ENCODE peak calls at places on chromosomes 5 and 9, in nine cellular contexts. K is mammary epithelial cell, R is epithelial cell of esophagus, O is adrenal gland, U is A549, L is cardiac muscle cell, W is AG09309, M is bronchial epithelial cell, E is K562. F is an unnamed sample.

GRCh38 chr9:4538621-4539020 is 48.4 kb downstream of the SLC1A1 start:
- DNase-seq in K (no peak), R (no peak), O (no peak), U (no peak), L (no peak), W (no peak), M (no peak), E (no peak), F (no peak)

GRCh38 chr9:18442629-18443491 is 31.1 kb upstream of the ADAMTSL1 start:
- DNase-seq in K (peak), R (peak), O (peak), U (peak), L (peak), W (peak), M (peak), E (peak), F (peak)

GRCh38 chr9:91275641-91276040 is 86.1 kb downstream of the AUH start:
- DNase-seq in K (no peak), R (no peak), O (no peak), U (no peak), L (no peak), W (no peak), M (no peak), E (no peak), F (no peak)

GRCh38 chr5:129135633-129136032 is 41.1 kb downstream of the ISOC1 start:
- DNase-seq in K (no peak), R (peak), O (no peak), U (peak), L (no peak), W (no peak), M (peak), E (no peak), F (no peak)

GRCh38 chr5:40960027-40960426 is 50.7 kb downstream of the C7 start:
- DNase-seq in K (no peak), R (no peak), O (no peak), U (no peak), L (no peak), W (no peak), M (peak), E (no peak), F (no peak)

GRCh38 chr5:71882826-71883744 is 164.0 kb downstream of the CARTPT start:
- DNase-seq in K (peak), R (peak), O (peak), U (peak), L (no peak), W (peak), M (peak), E (no peak), F (no peak)

GRCh38 chr9:127178646-127179632 is 56.5 kb upstream of the ANGPTL2 start:
- DNase-seq in K (no peak), R (no peak), O (peak), U (no peak), L (no peak), W (no peak), M (no peak), E (no peak), F (no peak)

GRCh38 chr5:144162686-144163085 is 7.8 kb downstream of the YIPF5 start:
- DNase-seq in K (no peak), R (no peak), O (no peak), U (no peak), L (no peak), W (no peak), M (no peak), E (no peak), F (no peak)

GRCh38 chr9:92327283-92327850 is 1.6 kb downstream of the CENPP start:
- DNase-seq in K (peak), R (peak), O (no peak), U (no peak), L (no peak), W (no peak), M (peak), E (no peak), F (no peak)

GRCh38 chr9:16414451-16414850 is 456.0 kb downstream of the BNC2 start:
- DNase-seq in K (no peak), R (peak), O (no peak), U (peak), L (no peak), W (no peak), M (peak), E (no peak), F (no peak)

GRCh38 chr5:76367623-76368366 is 35.3 kb upstream of the IQGAP2 start:
- DNase-seq in K (peak), R (peak), O (no peak), U (peak), L (no peak), W (no peak), M (peak), E (peak), F (no peak)

GRCh38 chr9:124784503-124784902 is 7.6 kb downstream of the OLFML2A start:
- DNase-seq in K (peak), R (peak), O (peak), U (no peak), L (no peak), W (no peak), M (no peak), E (no peak), F (no peak)

GRCh38 chr5:151660616-151661015 is 26.1 kb downstream of the SPARC start:
- DNase-seq in K (peak), R (peak), O (no peak), U (no peak), L (no peak), W (no peak), M (peak), E (no peak), F (no peak)

GRCh38 chr5:24110019-24110615 is 534.7 kb downstream of the CDH10 start:
- DNase-seq in K (peak), R (peak), O (no peak), U (peak), L (peak), W (no peak), M (peak), E (no peak), F (no peak)

GRCh38 chr5:1011226-1011631 is 2.6 kb downstream of the NKD2 start:
- DNase-seq in K (no peak), R (peak), O (no peak), U (peak), L (peak), W (no peak), M (peak), E (peak), F (no peak)

GRCh38 chr9:25677301-25678146 is 720 bp downstream of the TUSC1 start:
- DNase-seq in K (peak), R (peak), O (peak), U (peak), L (peak), W (peak), M (peak), E (no peak), F (peak)

GRCh38 chr5:56989676-56990075 is 37.8 kb upstream of the MIER3 start:
- DNase-seq in K (no peak), R (no peak), O (no peak), U (no peak), L (no peak), W (no peak), M (no peak), E (no peak), F (no peak)

GRCh38 chr9:115691686-115692085 is 461.9 kb upstream of the PAPPA start:
- DNase-seq in K (peak), R (peak), O (no peak), U (no peak), L (no peak), W (peak), M (peak), E (no peak), F (no peak)

GRCh38 chr5:141479776-141480175 is 4.0 kb downstream of the PCDHGC3 start:
- DNase-seq in K (no peak), R (no peak), O (no peak), U (no peak), L (no peak), W (no peak), M (no peak), E (no peak), F (no peak)

GRCh38 chr9:131393622-131394463 is at the start of gene PRRC2B:
- DNase-seq in K (peak), R (peak), O (peak), U (peak), L (peak), W (no peak), M (peak), E (peak), F (peak)

GRCh38 chr9:134390537-134390936 is 64.3 kb downstream of the RXRA start:
- DNase-seq in K (no peak), R (no peak), O (no peak), U (no peak), L (no peak), W (no peak), M (no peak), E (no peak), F (no peak)

DNA sequence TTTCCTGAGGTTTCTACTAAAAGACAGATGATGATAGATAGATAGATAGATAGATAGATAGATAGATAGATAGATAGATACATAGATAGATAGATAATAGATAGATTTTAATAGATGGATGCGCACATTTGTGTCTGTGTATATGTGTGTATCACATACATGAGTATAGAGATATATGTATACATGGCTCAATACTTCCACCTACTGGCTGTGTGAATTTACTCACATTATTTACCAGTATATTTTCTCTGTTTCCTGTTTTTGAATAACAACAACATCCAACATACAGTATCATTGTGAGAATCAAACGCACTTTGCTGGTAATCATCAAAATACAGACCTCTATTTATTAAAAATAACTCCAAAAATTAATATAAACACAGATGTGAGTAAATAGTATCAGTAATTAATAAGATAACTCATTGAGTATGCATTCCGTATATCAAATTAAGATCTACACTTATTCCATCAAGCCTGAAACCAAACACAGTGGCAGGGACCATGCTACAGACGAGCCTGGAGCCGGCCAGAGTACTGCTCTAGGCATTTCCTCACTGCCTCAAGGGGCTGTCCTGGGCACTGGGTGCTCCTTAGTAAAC is 338.0 kb downstream of the SEMA5A start:
- DNase-seq in K (peak), R (peak), O (no peak), U (peak), L (peak), W (no peak), M (peak), E (peak), F (peak)
- TF ChIP-seq CTCF in K (peak), R (peak), O (peak), U (peak), L (peak), W (peak), M (peak), E (peak), F (peak)

GRCh38 chr5:111425205-111425604 is 87.1 kb downstream of the STARD4 start:
- DNase-seq in K (no peak), R (no peak), O (no peak), U (no peak), L (no peak), W (no peak), M (no peak), E (no peak), F (no peak)

GRCh38 chr5:111422245-111422644 is 90.1 kb downstream of the STARD4 start:
- DNase-seq in K (no peak), R (no peak), O (no peak), U (no peak), L (no peak), W (no peak), M (no peak), E (no peak), F (no peak)

GRCh38 chr5:111427762-111428161 is 84.6 kb downstream of the STARD4 start:
- DNase-seq in K (no peak), R (no peak), O (no peak), U (peak), L (no peak), W (no peak), M (no peak), E (no peak), F (no peak)

GRCh38 chr5:111422747-111423455 is 89.4 kb downstream of the STARD4 start:
- DNase-seq in K (no peak), R (no peak), O (no peak), U (no peak), L (no peak), W (no peak), M (no peak), E (no peak), F (no peak)
- TF ChIP-seq CTCF in K (no peak), R (no peak), O (no peak), U (no peak), L (no peak), W (no peak), M (no peak), E (no peak), F (no peak)

GRCh38 chr9:82829818-82830217 is 233.1 kb downstream of the RASEF start:
- DNase-seq in K (peak), R (peak), O (no peak), U (no peak), L (no peak), W (no peak), M (peak), E (no peak), F (no peak)
- TF ChIP-seq CTCF in K (no peak), R (no peak), O (no peak), U (no peak), L (no peak), W (no peak), M (no peak), E (no peak), F (no peak)

GRCh38 chr5:180583738-180584137 is 7.6 kb downstream of the SCGB3A1 start:
- DNase-seq in K (no peak), R (no peak), O (no peak), U (no peak), L (no peak), W (no peak), M (no peak), E (no peak), F (no peak)
- TF ChIP-seq CTCF in K (no peak), R (no peak), O (no peak), U (no peak), L (no peak), W (no peak), M (no peak), E (no peak), F (no peak)

GRCh38 chr5:17691781-17692180 is 57.5 kb downstream of the TAF11L14 start:
- DNase-seq in K (no peak), R (peak), O (no peak), U (no peak), L (no peak), W (no peak), M (no peak), E (no peak), F (no peak)
- TF ChIP-seq CTCF in K (no peak), R (no peak), O (no peak), U (no peak), L (no peak), W (no peak), M (no peak), E (no peak), F (no peak)

DNA sequence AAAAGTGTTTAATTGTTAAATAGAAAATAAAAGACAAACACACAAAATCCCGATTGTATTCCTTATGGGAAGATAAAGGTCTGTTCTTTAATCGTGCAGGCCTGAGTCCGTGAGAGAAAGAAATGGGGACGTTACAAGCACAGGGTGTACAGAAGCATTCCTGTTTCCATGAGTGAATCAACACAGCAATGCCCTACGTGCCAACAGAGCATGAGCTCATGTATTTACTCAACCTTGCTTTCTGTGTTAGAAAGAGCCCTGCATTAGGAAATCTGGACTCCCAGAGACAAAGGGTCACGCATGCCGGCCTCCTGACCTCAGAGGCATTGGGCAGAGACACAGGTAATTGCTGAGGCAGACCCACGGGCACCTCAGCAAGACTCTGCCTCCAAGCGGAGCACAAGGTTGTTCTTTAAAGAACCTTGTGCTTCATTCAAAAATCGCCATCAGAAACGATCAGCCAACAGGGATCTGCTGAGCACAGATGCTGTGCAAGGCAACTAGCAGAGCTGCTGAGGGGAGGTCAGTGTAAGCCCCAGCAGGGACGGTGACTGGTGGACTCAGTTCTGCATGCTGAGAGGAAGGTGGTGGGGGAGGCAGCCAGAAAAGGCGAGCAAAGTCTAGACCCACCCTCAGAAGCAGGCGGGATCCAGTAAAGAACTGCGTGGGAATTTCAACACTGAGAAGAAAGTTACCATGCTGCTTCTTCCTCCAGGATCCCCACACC is 101.0 kb downstream of the TLE1 start:
- DNase-seq in K (no peak), R (peak), O (peak), U (peak), L (no peak), W (no peak), M (peak), E (no peak), F (no peak)
- TF ChIP-seq CTCF in K (no peak), R (no peak), O (no peak), U (no peak), L (no peak), W (no peak), M (no peak), E (no peak), F (no peak)